ENCODE peak calls at places on chromosomes 6 and 20, in nine cellular contexts. One of them, this sample, is unnamed.

GRCh38 chr20:4192378-4193048 is 177.2 kb upstream of the RNF24 start:
- DNase-seq in HFFc6: no peak
- DNase-seq in naive thymus-derived CD8-positive, alpha-beta T cell: no peak
- DNase-seq in WTC11: no peak
- DNase-seq in NCI-H1105: no peak
- DNase-seq in GM13977: no peak
- DNase-seq in AG09309: peak; percentile 29
- DNase-seq in cardiac muscle cell: peak; percentile 80
- DNase-seq in T-helper 1 cell: no peak
- DNase-seq in this sample: peak; percentile 50

GRCh38 chr6:158677906-158678305 is 28.1 kb downstream of the SYTL3 start:
- DNase-seq in naive thymus-derived CD8-positive, alpha-beta T cell: no peak
- DNase-seq in cardiac muscle cell: no peak
- DNase-seq in GM13977: no peak
- DNase-seq in HFFc6: no peak
- DNase-seq in WTC11: no peak
- DNase-seq in T-helper 1 cell: no peak
- DNase-seq in AG09309: no peak
- DNase-seq in NCI-H1105: no peak
- DNase-seq in this sample: peak; percentile 30

GRCh38 chr20:58783515-58783914 is 67.2 kb downstream of the GNAS-AS1 start:
- DNase-seq in NCI-H1105: no peak
- DNase-seq in AG09309: no peak
- DNase-seq in HFFc6: no peak
- DNase-seq in GM13977: no peak
- DNase-seq in T-helper 1 cell: no peak
- DNase-seq in WTC11: no peak
- DNase-seq in naive thymus-derived CD8-positive, alpha-beta T cell: no peak
- DNase-seq in cardiac muscle cell: no peak
- DNase-seq in this sample: no peak

GRCh38 chr6:121297699-121298098 is 36.6 kb downstream of the TBC1D32 start:
- DNase-seq in cardiac muscle cell: peak; percentile 70
- DNase-seq in NCI-H1105: no peak
- DNase-seq in naive thymus-derived CD8-positive, alpha-beta T cell: no peak
- DNase-seq in AG09309: no peak
- DNase-seq in T-helper 1 cell: no peak
- DNase-seq in HFFc6: no peak
- DNase-seq in WTC11: no peak
- DNase-seq in GM13977: no peak
- DNase-seq in this sample: no peak

GRCh38 chr6:150698421-150698820 is 98.7 kb downstream of the PLEKHG1 start:
- DNase-seq in naive thymus-derived CD8-positive, alpha-beta T cell: no peak
- DNase-seq in GM13977: no peak
- DNase-seq in NCI-H1105: no peak
- DNase-seq in AG09309: no peak
- DNase-seq in T-helper 1 cell: no peak
- DNase-seq in HFFc6: no peak
- DNase-seq in WTC11: no peak
- DNase-seq in cardiac muscle cell: no peak
- DNase-seq in this sample: no peak

GRCh38 chr20:37251836-37252477 is 9.7 kb downstream of the GHRH start:
- DNase-seq in cardiac muscle cell: no peak
- DNase-seq in WTC11: no peak
- DNase-seq in naive thymus-derived CD8-positive, alpha-beta T cell: no peak
- DNase-seq in AG09309: no peak
- DNase-seq in GM13977: no peak
- DNase-seq in T-helper 1 cell: no peak
- DNase-seq in NCI-H1105: no peak
- DNase-seq in HFFc6: no peak
- DNase-seq in this sample: no peak

GRCh38 chr6:38319259-38320255 is 320.2 kb downstream of the BTBD9 start:
- DNase-seq in AG09309: no peak
- DNase-seq in T-helper 1 cell: no peak
- DNase-seq in GM13977: no peak
- DNase-seq in naive thymus-derived CD8-positive, alpha-beta T cell: no peak
- DNase-seq in HFFc6: no peak
- DNase-seq in cardiac muscle cell: no peak
- DNase-seq in WTC11: peak; percentile 27
- DNase-seq in NCI-H1105: no peak
- DNase-seq in this sample: no peak

GRCh38 chr6:72661408-72661807 is 39.5 kb downstream of the KCNQ5 start:
- DNase-seq in NCI-H1105: no peak
- DNase-seq in AG09309: no peak
- DNase-seq in WTC11: no peak
- DNase-seq in GM13977: no peak
- DNase-seq in cardiac muscle cell: no peak
- DNase-seq in T-helper 1 cell: no peak
- DNase-seq in HFFc6: no peak
- DNase-seq in naive thymus-derived CD8-positive, alpha-beta T cell: no peak
- DNase-seq in this sample: no peak

GRCh38 chr6:144993870-144994269 is 708.7 kb downstream of the UTRN start:
- DNase-seq in WTC11: no peak
- DNase-seq in GM13977: no peak
- DNase-seq in cardiac muscle cell: no peak
- DNase-seq in NCI-H1105: no peak
- DNase-seq in AG09309: no peak
- DNase-seq in HFFc6: peak; percentile 36
- DNase-seq in T-helper 1 cell: no peak
- DNase-seq in naive thymus-derived CD8-positive, alpha-beta T cell: no peak
- DNase-seq in this sample: no peak

GRCh38 chr20:35091808-35092523 is 641 bp downstream of the TRPC4AP start:
- DNase-seq in T-helper 1 cell: no peak
- DNase-seq in NCI-H1105: no peak
- DNase-seq in cardiac muscle cell: no peak
- DNase-seq in AG09309: no peak
- DNase-seq in naive thymus-derived CD8-positive, alpha-beta T cell: peak; percentile 13
- DNase-seq in HFFc6: peak; percentile 24
- DNase-seq in WTC11: no peak
- DNase-seq in GM13977: no peak
- DNase-seq in this sample: no peak

GRCh38 chr6:112665815-112666214 is 318.7 kb downstream of the RFPL4B start:
- DNase-seq in NCI-H1105: no peak
- DNase-seq in naive thymus-derived CD8-positive, alpha-beta T cell: no peak
- DNase-seq in cardiac muscle cell: peak; percentile 13
- DNase-seq in HFFc6: peak; percentile 86
- DNase-seq in AG09309: no peak
- DNase-seq in T-helper 1 cell: no peak
- DNase-seq in WTC11: no peak
- DNase-seq in GM13977: no peak
- DNase-seq in this sample: no peak

GRCh38 chr6:107712523-107713213 is 111.4 kb downstream of the SCML4 start:
- DNase-seq in T-helper 1 cell: no peak
- DNase-seq in WTC11: no peak
- DNase-seq in naive thymus-derived CD8-positive, alpha-beta T cell: peak; percentile 16
- DNase-seq in AG09309: no peak
- DNase-seq in HFFc6: peak; percentile 11
- DNase-seq in GM13977: no peak
- DNase-seq in NCI-H1105: no peak
- DNase-seq in cardiac muscle cell: peak; percentile 33
- DNase-seq in this sample: peak; percentile 81

GRCh38 chr20:7449269-7449668 is 491.0 kb downstream of the HAO1 start:
- DNase-seq in GM13977: no peak
- DNase-seq in T-helper 1 cell: no peak
- DNase-seq in cardiac muscle cell: no peak
- DNase-seq in HFFc6: no peak
- DNase-seq in AG09309: no peak
- DNase-seq in WTC11: no peak
- DNase-seq in naive thymus-derived CD8-positive, alpha-beta T cell: no peak
- DNase-seq in NCI-H1105: no peak
- DNase-seq in this sample: no peak

GRCh38 chr20:8854566-8854965 is 214.3 kb upstream of the PLCB4 start:
- DNase-seq in AG09309: peak; percentile 24
- DNase-seq in NCI-H1105: no peak
- DNase-seq in GM13977: no peak
- DNase-seq in WTC11: peak; percentile 13
- DNase-seq in T-helper 1 cell: no peak
- DNase-seq in cardiac muscle cell: peak; percentile 84
- DNase-seq in naive thymus-derived CD8-positive, alpha-beta T cell: no peak
- DNase-seq in HFFc6: peak; percentile 56
- DNase-seq in this sample: peak; percentile 84

GRCh38 chr6:25369043-25369442 is 89.9 kb downstream of the CARMIL1 start:
- DNase-seq in WTC11: no peak
- DNase-seq in NCI-H1105: peak; percentile 76
- DNase-seq in GM13977: no peak
- DNase-seq in AG09309: no peak
- DNase-seq in HFFc6: no peak
- DNase-seq in naive thymus-derived CD8-positive, alpha-beta T cell: no peak
- DNase-seq in cardiac muscle cell: no peak
- DNase-seq in T-helper 1 cell: no peak
- DNase-seq in this sample: no peak

GRCh38 chr6:3309391-3310050 is 50.8 kb downstream of the PSMG4 start:
- DNase-seq in HFFc6: no peak
- DNase-seq in GM13977: no peak
- DNase-seq in T-helper 1 cell: no peak
- DNase-seq in cardiac muscle cell: no peak
- DNase-seq in naive thymus-derived CD8-positive, alpha-beta T cell: no peak
- DNase-seq in WTC11: no peak
- DNase-seq in AG09309: no peak
- DNase-seq in NCI-H1105: peak; percentile 87
- DNase-seq in this sample: peak; percentile 30

GRCh38 chr20:33415948-33416347 is 14.6 kb upstream of the CDK5RAP1 start:
- DNase-seq in naive thymus-derived CD8-positive, alpha-beta T cell: peak; percentile 12
- DNase-seq in WTC11: peak; percentile 52
- DNase-seq in AG09309: no peak
- DNase-seq in T-helper 1 cell: no peak
- DNase-seq in NCI-H1105: peak; percentile 45
- DNase-seq in GM13977: no peak
- DNase-seq in HFFc6: peak; percentile 37
- DNase-seq in cardiac muscle cell: peak; percentile 62
- DNase-seq in this sample: no peak

GRCh38 chr6:3326179-3326971 is 67.6 kb downstream of the PSMG4 start:
- DNase-seq in NCI-H1105: no peak
- DNase-seq in AG09309: no peak
- DNase-seq in WTC11: no peak
- DNase-seq in T-helper 1 cell: no peak
- DNase-seq in HFFc6: no peak
- DNase-seq in GM13977: no peak
- DNase-seq in naive thymus-derived CD8-positive, alpha-beta T cell: no peak
- DNase-seq in cardiac muscle cell: no peak
- DNase-seq in this sample: peak; percentile 27

GRCh38 chr6:41548098-41548840 is 2.1 kb downstream of the FOXP4 start:
- DNase-seq in T-helper 1 cell: no peak
- DNase-seq in cardiac muscle cell: no peak
- DNase-seq in WTC11: no peak
- DNase-seq in AG09309: no peak
- DNase-seq in GM13977: peak; percentile 50
- DNase-seq in NCI-H1105: no peak
- DNase-seq in HFFc6: no peak
- DNase-seq in naive thymus-derived CD8-positive, alpha-beta T cell: peak; percentile 36
- DNase-seq in this sample: no peak

GRCh38 chr6:140597181-140597580 is 1222.7 kb upstream of the CITED2 start:
- DNase-seq in GM13977: no peak
- DNase-seq in T-helper 1 cell: no peak
- DNase-seq in naive thymus-derived CD8-positive, alpha-beta T cell: no peak
- DNase-seq in AG09309: no peak
- DNase-seq in WTC11: no peak
- DNase-seq in cardiac muscle cell: no peak
- DNase-seq in HFFc6: no peak
- DNase-seq in NCI-H1105: no peak
- DNase-seq in this sample: no peak

GRCh38 chr20:32966881-32967781 is 37.1 kb downstream of the SUN5 start:
- DNase-seq in cardiac muscle cell: no peak
- DNase-seq in WTC11: peak; percentile 10
- DNase-seq in naive thymus-derived CD8-positive, alpha-beta T cell: peak; percentile 79
- DNase-seq in NCI-H1105: no peak
- DNase-seq in T-helper 1 cell: no peak
- DNase-seq in GM13977: peak; percentile 29
- DNase-seq in AG09309: no peak
- DNase-seq in HFFc6: no peak
- DNase-seq in this sample: peak; percentile 26

GRCh38 chr20:37162674-37163073 is 16.5 kb upstream of the RPN2 start:
- DNase-seq in NCI-H1105: no peak
- DNase-seq in AG09309: no peak
- DNase-seq in WTC11: no peak
- DNase-seq in GM13977: no peak
- DNase-seq in cardiac muscle cell: no peak
- DNase-seq in naive thymus-derived CD8-positive, alpha-beta T cell: no peak
- DNase-seq in T-helper 1 cell: no peak
- DNase-seq in HFFc6: no peak
- DNase-seq in this sample: no peak

This sample was measured in sigmoid colon.